ENCODE peak calls at places on chromosomes 1 and 21, in ten cellular contexts. Q, K, P, Y, U, T, X, Z, I and B are unnamed samples.
A peak's percentile ranks its signal among the peaks of the same experiment; 100 is the strongest.

GRCh38 chr1:81836007-81836626 is 35.4 kb downstream of the ADGRL2 start:
- DNase-seq in P (no peak), K (no peak), X (no peak), U (no peak), Y (no peak), T (no peak), Z (no peak), Q (no peak), I (no peak), B (no peak)

GRCh38 chr1:78081980-78082860 is 36.5 kb downstream of the GIPC2 start:
- DNase-seq in T (no peak), Y (no peak), X (no peak), U (no peak), Z (no peak), P (no peak), I (no peak), K (no peak), Q (peak; percentile 16), B (no peak)

GRCh38 chr21:42878678-42878992 is 704 bp downstream of the WDR4 start:
- DNase-seq in Z (no peak), Q (no peak), P (no peak), T (no peak), X (no peak), Y (no peak), U (peak; percentile 25), K (no peak), I (no peak), B (no peak)

GRCh38 chr1:100523038-100523649 is 14.8 kb upstream of the GPR88 start:
- DNase-seq in T (no peak), X (no peak), U (no peak), I (no peak), Q (no peak), P (no peak), Z (no peak), Y (no peak), K (peak; percentile 44), B (no peak)

GRCh38 chr1:115838426-115838804 is 2.5 kb downstream of the NHLH2 start:
- DNase-seq in T (no peak), K (no peak), X (no peak), I (no peak), U (no peak), Y (no peak), Z (no peak), Q (no peak), P (no peak), B (no peak)

GRCh38 chr21:45390121-45390751 is 14.7 kb upstream of the COL18A1 start:
- DNase-seq in X (no peak), K (no peak), Y (peak; percentile 58), Z (peak; percentile 6), T (no peak), P (no peak), Q (no peak), I (no peak), U (no peak), B (no peak)

GRCh38 chr1:20630730-20631129 is 2.5 kb upstream of the PINK1 start:
- DNase-seq in Z (no peak), T (no peak), I (no peak), X (no peak), U (no peak), K (no peak), Y (no peak), Q (no peak), P (no peak), B (no peak)

GRCh38 chr1:160520582-160520981 is 2.5 kb downstream of the SLAMF6 start:
- DNase-seq in I (no peak), X (no peak), Y (no peak), U (no peak), T (no peak), Q (no peak), K (no peak), P (no peak), Z (no peak), B (no peak)

GRCh38 chr1:183239793-183240625 is 53.9 kb downstream of the LAMC2 start:
- DNase-seq in K (no peak), I (no peak), T (no peak), X (no peak), P (no peak), U (no peak), Q (no peak), Y (peak; percentile 79), Z (peak; percentile 20), B (no peak)

GRCh38 chr1:118773656-118774055 is 214.5 kb downstream of the TBX15 start:
- DNase-seq in Z (no peak), K (no peak), T (no peak), U (no peak), Q (no peak), X (no peak), I (no peak), Y (no peak), P (no peak), B (no peak)

GRCh38 chr21:45353200-45353599 is 51.8 kb upstream of the COL18A1 start:
- DNase-seq in Z (no peak), U (no peak), Q (no peak), P (no peak), K (no peak), T (no peak), X (no peak), I (no peak), Y (no peak), B (no peak)

GRCh38 chr1:1162597-1163537 is 10.8 kb upstream of the TTLL10 start:
- DNase-seq in I (no peak), Q (peak; percentile 93), U (no peak), X (no peak), Y (no peak), P (no peak), T (no peak), K (no peak), Z (peak; percentile 7), B (no peak)

GRCh38 chr1:1165485-1165884 is 8.2 kb upstream of the TTLL10 start:
- DNase-seq in P (no peak), X (no peak), K (no peak), Q (no peak), T (no peak), U (no peak), Z (no peak), Y (no peak), I (no peak), B (no peak)

GRCh38 chr1:1164701-1165451 is 8.8 kb upstream of the TTLL10 start:
- DNase-seq in X (no peak), I (no peak), P (no peak), K (no peak), Q (peak; percentile 84), Z (no peak), Y (no peak), U (no peak), T (no peak), B (no peak)

GRCh38 chr1:1163538-1164070 is 10.1 kb upstream of the TTLL10 start:
- DNase-seq in P (no peak), Y (no peak), Z (no peak), K (no peak), T (no peak), Q (no peak), X (no peak), I (no peak), U (no peak), B (no peak)

DNA sequence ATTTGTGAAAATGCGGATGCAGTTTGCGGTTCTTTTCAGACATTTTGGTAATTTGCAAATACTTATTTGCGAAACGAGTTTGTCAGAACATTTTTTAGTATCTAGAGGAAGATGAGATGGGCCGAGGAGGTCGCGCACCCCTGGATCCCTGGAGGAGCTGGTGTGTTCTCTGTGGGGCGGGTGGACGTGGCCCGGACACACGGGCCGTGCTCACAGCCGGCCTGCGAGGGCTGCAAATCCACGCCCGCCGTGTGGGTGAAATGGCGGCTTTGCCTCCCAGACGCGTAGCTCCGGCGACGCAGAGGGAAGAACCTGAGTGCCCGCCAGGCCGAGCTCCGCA is 9.3 kb upstream of the TTLL10 start:
- DNase-seq in P (no peak), K (no peak), Y (no peak), X (no peak), Q (no peak), I (no peak), T (no peak), Z (peak; percentile 10), U (no peak), B (no peak)
- H3K4me3 ChIP-seq in P (no peak overlapping the region), K (no peak overlapping the region), Y (no peak overlapping the region), X (no peak overlapping the region), Q (peak overlapping the region; percentile 52), I (no peak overlapping the region), T (no peak overlapping the region), Z (no peak overlapping the region), U (peak overlapping the region; percentile 19), B (no peak overlapping the region)

GRCh38 chr1:244173240-244173639 is 122.2 kb downstream of the ZBTB18 start:
- DNase-seq in U (no peak), Y (no peak), Q (no peak), T (no peak), I (no peak), K (no peak), X (no peak), P (no peak), Z (no peak), B (no peak)
- TF ChIP-seq CTCF in U (no peak), Y (no peak), Q (no peak), T (no peak), I (no peak), K (no peak), X (no peak), P (no peak), Z (no peak), B (no peak)

GRCh38 chr1:229094476-229095311 is 176.2 kb upstream of the RAB4A start:
- DNase-seq in P (no peak), X (no peak), Y (peak; percentile 58), Q (peak; percentile 58), Z (no peak), K (no peak), T (peak; percentile 29), I (no peak), U (no peak), B (peak; percentile 86)
- H3K4me3 ChIP-seq in P (no peak overlapping the region), X (no peak overlapping the region), Y (no peak overlapping the region), Q (no peak overlapping the region), Z (no peak overlapping the region), K (no peak overlapping the region), T (no peak overlapping the region), I (no peak overlapping the region), U (no peak overlapping the region), B (no peak overlapping the region)

GRCh38 chr1:214281030-214281901 is at the start of gene SMYD2:
- DNase-seq in U (peak; percentile 43), Q (peak; percentile 88), K (no peak), T (no peak), P (peak; percentile 54), Y (peak; percentile 78), Z (peak; percentile 77), X (peak; percentile 80), I (peak; percentile 72), B (no peak)

GRCh38 chr1:214281902-214282695 is 1.1 kb downstream of the SMYD2 start:
- DNase-seq in Y (peak; percentile 85), I (no peak), P (no peak), X (peak; percentile 49), Q (peak; percentile 55), K (no peak), T (no peak), U (peak; percentile 42), Z (peak; percentile 52), B (peak; percentile 56)

GRCh38 chr1:214282696-214283225 is 1.8 kb downstream of the SMYD2 start:
- DNase-seq in T (no peak), I (no peak), U (no peak), P (no peak), X (peak; percentile 54), K (no peak), Z (no peak), Y (no peak), Q (no peak), B (no peak)

GRCh38 chr1:214277704-214278635 is 3.0 kb upstream of the SMYD2 start:
- DNase-seq in U (no peak), K (no peak), X (no peak), Q (no peak), P (no peak), Z (no peak), I (no peak), T (no peak), Y (no peak), B (no peak)

GRCh38 chr1:214280386-214281029 is 451 bp upstream of the SMYD2 start:
- DNase-seq in Q (peak; percentile 53), X (peak; percentile 56), K (no peak), Y (no peak), U (peak; percentile 24), P (peak; percentile 42), T (no peak), I (peak; percentile 37), Z (peak; percentile 24), B (no peak)
- TF ChIP-seq CTCF in Q (no peak), X (no peak), K (no peak), Y (no peak), U (no peak), P (no peak), T (no peak), I (no peak), Z (no peak), B (no peak)